ENCODE peak calls at places on chromosomes 6 and 20, in eight cellular contexts. R, M, I, V, W, F, D and J are unnamed samples.

GRCh38 chr6:47917202-47917601 is 135.4 kb downstream of the OPN5 start:
- DNase-seq in R (no peak), M (no peak), I (no peak), V (no peak), W (no peak), F (no peak), D (no peak), J (no peak)

GRCh38 chr6:154356690-154357089 is at the start of gene IPCEF1:
- DNase-seq in R (no peak), M (no peak), I (no peak), V (no peak), W (no peak), F (no peak), D (peak), J (no peak)

GRCh38 chr20:35489717-35490116 is 34.3 kb downstream of the CEP250 start:
- DNase-seq in R (no peak), M (no peak), I (no peak), V (no peak), W (no peak), F (no peak), D (no peak), J (no peak)

GRCh38 chr6:27188206-27188884 is 59.2 kb upstream of the PRSS16 start:
- DNase-seq in R (peak), M (peak), I (no peak), V (peak), W (peak), F (peak), D (peak), J (peak)

GRCh38 chr6:31887608-31888007 is 8.8 kb upstream of the SLC44A4 start:
- DNase-seq in R (no peak), M (no peak), I (no peak), V (no peak), W (no peak), F (no peak), D (no peak), J (no peak)

GRCh38 chr20:6583134-6583738 is 184.2 kb upstream of the BMP2 start:
- DNase-seq in R (peak), M (peak), I (no peak), V (peak), W (peak), F (peak), D (peak), J (peak)

GRCh38 chr6:13573669-13574110 is 711 bp upstream of the SIRT5 start:
- DNase-seq in R (peak), M (no peak), I (no peak), V (peak), W (peak), F (peak), D (peak), J (peak)

GRCh38 chr20:19890358-19891117 is 126.6 kb upstream of the NAA20 start:
- DNase-seq in R (no peak), M (no peak), I (no peak), V (no peak), W (no peak), F (no peak), D (no peak), J (no peak)

GRCh38 chr6:47663462-47664216 is 34.7 kb upstream of the ADGRF4 start:
- DNase-seq in R (no peak), M (no peak), I (no peak), V (no peak), W (no peak), F (no peak), D (peak), J (no peak)

GRCh38 chr6:37052027-37052628 is 46.7 kb downstream of the FGD2 start:
- DNase-seq in R (no peak), M (no peak), I (no peak), V (no peak), W (no peak), F (no peak), D (peak), J (no peak)

GRCh38 chr20:22584922-22585785 is 782 bp upstream of the FOXA2 start:
- DNase-seq in R (peak), M (no peak), I (no peak), V (no peak), W (no peak), F (no peak), D (peak), J (no peak)

GRCh38 chr6:170124836-170125235 is 166.0 kb downstream of the DLL1 start:
- DNase-seq in R (peak), M (no peak), I (no peak), V (no peak), W (no peak), F (no peak), D (peak), J (no peak)

GRCh38 chr20:10167025-10167424 is 51.6 kb upstream of the SNAP25 start:
- DNase-seq in R (no peak), M (no peak), I (no peak), V (no peak), W (no peak), F (no peak), D (no peak), J (no peak)
- H3K4me3 ChIP-seq in R (no peak), M (no peak), I (no peak), V (no peak), W (no peak), F (no peak), D (no peak), J (no peak)

GRCh38 chr20:50070361-50070760 is 42.6 kb downstream of the UBE2V1 start:
- DNase-seq in R (no peak), M (no peak), I (no peak), V (no peak), W (no peak), F (no peak), D (no peak), J (no peak)
- TF ChIP-seq CTCF in R (no peak), M (peak), I (peak), V (no peak), W (no peak), F (no peak), D (no peak), J (no peak)

DNA sequence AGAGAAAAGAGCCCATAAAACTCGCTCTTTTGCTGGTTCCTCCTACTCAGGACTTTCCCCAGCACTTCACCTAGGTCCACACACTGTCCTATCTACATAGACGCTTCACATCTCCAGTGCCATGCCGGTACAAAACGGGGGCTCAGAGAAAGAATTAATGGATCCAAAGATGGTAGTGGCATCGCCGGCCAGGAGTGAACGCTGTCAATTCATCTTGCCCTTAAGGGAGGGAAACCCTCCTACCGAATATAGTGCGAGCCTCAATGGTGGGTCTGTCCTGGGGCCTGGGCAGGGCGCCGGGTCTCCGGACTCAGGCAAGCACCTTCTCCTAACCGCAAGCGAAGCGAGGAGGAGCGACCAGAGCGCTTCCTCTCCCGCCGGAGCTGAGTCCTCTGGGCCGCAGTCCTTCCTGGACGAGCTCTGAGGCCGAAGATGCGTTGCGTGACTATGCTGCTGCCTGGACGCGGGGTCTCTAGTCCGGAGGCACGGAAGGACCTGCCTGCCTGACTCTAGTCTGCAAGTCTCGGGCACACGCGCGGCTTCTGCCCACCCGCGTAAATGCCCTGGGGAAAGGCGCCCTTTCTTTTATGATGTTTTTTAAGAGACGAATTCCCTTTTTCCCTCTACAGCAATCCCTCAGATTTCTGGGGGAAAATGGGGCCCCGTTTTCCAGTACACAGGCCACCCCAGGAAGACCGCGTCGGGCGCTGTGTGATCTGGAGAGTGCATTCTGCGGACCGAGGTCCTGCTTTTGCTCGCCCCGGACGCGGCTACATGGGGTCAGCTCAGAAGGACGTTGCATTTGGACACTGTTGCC is 100.1 kb upstream of the PRDM1 start:
- DNase-seq in R (no peak), M (no peak), I (no peak), V (peak), W (no peak), F (peak), D (peak), J (peak)
- H3K4me3 ChIP-seq in R (no peak), M (peak), I (peak), V (no peak), W (no peak), F (peak), D (peak), J (peak)

GRCh38 chr6:151803743-151804142 is 3.7 kb upstream of the ESR1 start:
- DNase-seq in R (no peak), M (no peak), I (no peak), V (no peak), W (no peak), F (no peak), D (no peak), J (no peak)
- TF ChIP-seq CTCF in R (no peak), M (no peak), I (no peak), V (no peak), W (no peak), F (no peak), D (no peak), J (no peak)

DNA sequence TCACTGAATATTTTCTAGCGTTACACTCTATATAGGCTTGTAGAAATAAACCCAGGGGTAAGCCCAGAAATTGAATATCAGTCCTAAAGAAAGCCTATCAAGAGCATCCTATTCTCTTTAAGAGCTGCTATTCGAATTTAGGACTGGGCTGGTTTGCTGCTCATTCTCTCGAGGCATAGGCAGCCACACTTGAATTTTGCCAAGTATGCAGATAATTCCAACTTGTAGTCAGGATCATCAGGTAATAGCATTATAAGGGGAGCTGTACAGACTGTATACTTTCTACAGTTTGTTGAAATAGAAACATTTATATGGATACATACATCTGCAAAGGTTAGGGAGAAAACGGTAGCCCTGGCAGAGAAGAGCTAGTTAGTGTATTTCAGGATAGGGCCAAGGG is 2.1 kb upstream of the ZBTB2 start:
- DNase-seq in R (no peak), M (no peak), I (no peak), V (no peak), W (no peak), F (no peak), D (no peak), J (no peak)
- H3K4me3 ChIP-seq in R (no peak), M (peak), I (no peak), V (no peak), W (no peak), F (no peak), D (peak), J (no peak)

DNA sequence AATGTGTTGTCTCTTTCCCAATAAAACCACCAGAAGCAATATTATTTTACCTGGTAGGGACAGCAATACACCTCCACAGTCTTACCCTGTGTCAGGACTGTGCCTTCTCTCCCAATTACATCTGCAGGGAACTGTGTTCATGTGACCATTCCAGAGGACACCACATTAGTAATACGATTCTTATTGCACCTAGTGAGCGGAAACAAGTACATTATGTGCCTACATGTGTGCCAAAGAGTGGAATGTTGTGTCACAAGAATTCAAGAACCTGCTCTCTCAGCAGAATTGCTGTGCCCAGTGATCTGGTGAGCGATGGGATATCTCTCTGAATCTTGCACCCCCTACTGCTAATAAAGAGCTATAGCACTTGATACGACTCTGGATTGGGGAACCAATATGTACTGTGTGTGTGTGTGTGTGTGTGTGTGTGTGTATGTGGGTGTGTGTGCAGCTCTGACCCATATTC is 57.4 kb upstream of the FOXC1 start:
- DNase-seq in R (no peak), M (no peak), I (no peak), V (peak), W (peak), F (peak), D (no peak), J (peak)
- TF ChIP-seq CTCF in R (peak), M (peak), I (peak), V (peak), W (peak), F (peak), D (peak), J (peak)

DNA sequence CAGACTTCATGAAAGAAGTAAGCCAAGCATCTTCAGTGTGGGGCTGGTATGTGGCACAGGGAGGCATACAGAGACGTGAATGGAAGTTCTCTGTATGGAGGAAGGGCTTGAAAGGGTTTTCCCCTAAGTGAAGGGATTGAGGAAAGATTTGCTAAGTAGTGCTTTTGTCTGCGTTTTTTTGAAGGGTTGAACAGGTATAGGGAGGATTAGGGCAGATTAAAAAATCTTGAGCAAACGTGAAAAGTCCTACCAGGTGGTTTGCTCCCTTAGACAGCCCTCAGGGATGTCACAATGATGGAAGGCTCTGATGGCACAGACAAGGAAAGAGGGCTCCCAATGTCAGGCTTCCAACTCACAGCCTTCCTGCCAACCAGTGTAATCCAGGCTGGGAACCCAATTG is 181.7 kb upstream of the TAB2 start:
- DNase-seq in R (no peak), M (no peak), I (no peak), V (no peak), W (no peak), F (no peak), D (no peak), J (no peak)
- H3K4me3 ChIP-seq in R (no peak), M (no peak), I (no peak), V (no peak), W (no peak), F (no peak), D (no peak), J (no peak)

GRCh38 chr20:59940129-59940955 is at the start of the genes FAM217B and PPP1R3D:
- DNase-seq in R (peak), M (peak), I (peak), V (peak), W (peak), F (peak), D (peak), J (peak)
- TF ChIP-seq CTCF in R (peak), M (no peak), I (peak), V (no peak), W (peak), F (peak), D (peak), J (no peak)

GRCh38 chr6:158184598-158184997 is 16.4 kb downstream of the GTF2H5 start:
- DNase-seq in R (no peak), M (no peak), I (no peak), V (no peak), W (peak), F (no peak), D (no peak), J (no peak)

GRCh38 chr6:158191032-158191431 is 22.9 kb downstream of the GTF2H5 start:
- DNase-seq in R (no peak), M (no peak), I (no peak), V (no peak), W (no peak), F (no peak), D (no peak), J (no peak)

GRCh38 chr6:158191769-158192168 is 23.6 kb downstream of the GTF2H5 start:
- DNase-seq in R (no peak), M (no peak), I (no peak), V (no peak), W (no peak), F (no peak), D (no peak), J (no peak)

GRCh38 chr6:158185729-158186456 is 17.7 kb downstream of the GTF2H5 start:
- DNase-seq in R (no peak), M (peak), I (no peak), V (peak), W (peak), F (peak), D (no peak), J (peak)

DNA sequence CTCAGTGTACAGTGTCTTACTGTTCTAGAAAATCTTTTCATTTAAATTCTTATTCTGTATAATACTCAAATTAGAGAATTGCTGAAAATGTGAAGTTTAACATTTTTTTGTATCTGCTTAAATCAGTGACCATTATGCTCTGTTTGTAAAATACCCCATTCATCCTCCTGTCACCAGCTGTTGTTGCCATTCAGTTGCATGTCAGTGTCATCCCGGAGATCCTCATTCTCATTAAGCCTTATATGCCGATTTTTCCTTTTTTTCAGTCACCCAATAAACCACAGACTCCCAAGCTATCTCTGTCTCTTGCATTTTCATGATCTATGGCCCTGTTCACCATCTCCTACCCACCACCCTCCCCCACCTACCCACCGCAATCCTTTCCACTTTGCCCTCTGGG is 20.4 kb downstream of the GTF2H5 start:
- DNase-seq in R (no peak), M (no peak), I (no peak), V (no peak), W (no peak), F (no peak), D (no peak), J (no peak)
- H3K4me3 ChIP-seq in R (no peak), M (no peak), I (no peak), V (no peak), W (no peak), F (no peak), D (no peak), J (no peak)